ENCODE peak calls at places on chromosome 15, in seven cellular contexts. One of them, this sample, is unnamed.

GRCh38 chr15:44712108-44713005 is 1.0 kb downstream of the B2M start:
- DNase-seq in astrocyte of the spinal cord: peak; percentile 86
- DNase-seq in breast epithelium: peak; percentile 60
- DNase-seq in RPMI7951: peak; percentile 93
- DNase-seq in amniotic epithelial cell: peak; percentile 81
- DNase-seq in G401: peak; percentile 54
- DNase-seq in substantia nigra: peak; percentile 15
- DNase-seq in this sample: peak; percentile 77

GRCh38 chr15:62983956-62984355 is 58.6 kb upstream of the TPM1 start:
- DNase-seq in substantia nigra: no peak
- DNase-seq in RPMI7951: no peak
- DNase-seq in amniotic epithelial cell: no peak
- DNase-seq in G401: no peak
- DNase-seq in astrocyte of the spinal cord: no peak
- DNase-seq in breast epithelium: no peak
- DNase-seq in this sample: no peak

GRCh38 chr15:72271895-72272212 is 500 bp downstream of the PARP6 start:
- DNase-seq in amniotic epithelial cell: no peak
- DNase-seq in RPMI7951: peak; percentile 26
- DNase-seq in G401: peak; percentile 26
- DNase-seq in breast epithelium: no peak
- DNase-seq in substantia nigra: no peak
- DNase-seq in astrocyte of the spinal cord: peak; percentile 13
- DNase-seq in this sample: no peak

GRCh38 chr15:64905119-64905831 is 6.4 kb upstream of the ANKDD1A start:
- DNase-seq in amniotic epithelial cell: peak; percentile 67
- DNase-seq in RPMI7951: peak; percentile 76
- DNase-seq in G401: peak; percentile 56
- DNase-seq in astrocyte of the spinal cord: peak; percentile 70
- DNase-seq in substantia nigra: peak; percentile 85
- DNase-seq in breast epithelium: peak; percentile 58
- DNase-seq in this sample: peak; percentile 93

GRCh38 chr15:90227336-90227735 is 6.4 kb downstream of the CIB1 start:
- DNase-seq in RPMI7951: no peak
- DNase-seq in astrocyte of the spinal cord: no peak
- DNase-seq in G401: no peak
- DNase-seq in substantia nigra: no peak
- DNase-seq in breast epithelium: no peak
- DNase-seq in amniotic epithelial cell: no peak
- DNase-seq in this sample: no peak

GRCh38 chr15:39908186-39908585 is 11.9 kb downstream of the GPR176 start:
- DNase-seq in substantia nigra: no peak
- DNase-seq in RPMI7951: peak; percentile 90
- DNase-seq in breast epithelium: no peak
- DNase-seq in amniotic epithelial cell: peak; percentile 96
- DNase-seq in astrocyte of the spinal cord: peak; percentile 85
- DNase-seq in G401: peak; percentile 30
- DNase-seq in this sample: no peak

GRCh38 chr15:41992151-41992802 is 19.9 kb upstream of the EHD4 start:
- DNase-seq in substantia nigra: no peak
- DNase-seq in RPMI7951: no peak
- DNase-seq in astrocyte of the spinal cord: no peak
- DNase-seq in amniotic epithelial cell: no peak
- DNase-seq in G401: no peak
- DNase-seq in breast epithelium: peak; percentile 25
- DNase-seq in this sample: no peak

GRCh38 chr15:39172380-39173281 is 408.2 kb upstream of the THBS1 start:
- DNase-seq in amniotic epithelial cell: no peak
- DNase-seq in breast epithelium: no peak
- DNase-seq in RPMI7951: peak; percentile 94
- DNase-seq in substantia nigra: peak; percentile 8
- DNase-seq in G401: no peak
- DNase-seq in astrocyte of the spinal cord: peak; percentile 77
- DNase-seq in this sample: no peak

GRCh38 chr15:101372149-101372577 is 77.1 kb upstream of the SNRPA1 start:
- DNase-seq in substantia nigra: no peak
- DNase-seq in RPMI7951: no peak
- DNase-seq in amniotic epithelial cell: peak; percentile 7
- DNase-seq in G401: no peak
- DNase-seq in breast epithelium: no peak
- DNase-seq in astrocyte of the spinal cord: peak; percentile 1
- DNase-seq in this sample: no peak

GRCh38 chr15:67135494-67135893 is 70.1 kb downstream of the SMAD3 start:
- DNase-seq in G401: no peak
- DNase-seq in breast epithelium: no peak
- DNase-seq in RPMI7951: no peak
- DNase-seq in amniotic epithelial cell: peak; percentile 93
- DNase-seq in substantia nigra: no peak
- DNase-seq in astrocyte of the spinal cord: peak; percentile 66
- DNase-seq in this sample: no peak

GRCh38 chr15:60476713-60477112 is 2.2 kb downstream of the ICE2 start:
- DNase-seq in G401: no peak
- DNase-seq in substantia nigra: no peak
- DNase-seq in astrocyte of the spinal cord: peak; percentile 50
- DNase-seq in amniotic epithelial cell: peak; percentile 71
- DNase-seq in RPMI7951: peak; percentile 57
- DNase-seq in breast epithelium: no peak
- DNase-seq in this sample: no peak

GRCh38 chr15:88637436-88637835 is 1.4 kb upstream of the ISG20 start:
- DNase-seq in amniotic epithelial cell: no peak
- DNase-seq in substantia nigra: no peak
- DNase-seq in breast epithelium: no peak
- DNase-seq in G401: no peak
- DNase-seq in astrocyte of the spinal cord: no peak
- DNase-seq in RPMI7951: no peak
- DNase-seq in this sample: peak; percentile 14

GRCh38 chr15:98801234-98801561 is 152.9 kb downstream of the IGF1R start:
- DNase-seq in G401: no peak
- DNase-seq in amniotic epithelial cell: no peak
- DNase-seq in substantia nigra: peak; percentile 61
- DNase-seq in RPMI7951: no peak
- DNase-seq in astrocyte of the spinal cord: no peak
- DNase-seq in breast epithelium: no peak
- DNase-seq in this sample: no peak

GRCh38 chr15:82535566-82536408 is 4.5 kb downstream of the RPS17 start:
- DNase-seq in RPMI7951: no peak
- DNase-seq in G401: peak; percentile 23
- DNase-seq in astrocyte of the spinal cord: no peak
- DNase-seq in breast epithelium: no peak
- DNase-seq in amniotic epithelial cell: no peak
- DNase-seq in substantia nigra: no peak
- DNase-seq in this sample: no peak

GRCh38 chr15:31069360-31070000 is 32.0 kb downstream of the TRPM1 start:
- DNase-seq in G401: no peak
- DNase-seq in amniotic epithelial cell: peak; percentile 71
- DNase-seq in substantia nigra: no peak
- DNase-seq in astrocyte of the spinal cord: no peak
- DNase-seq in RPMI7951: no peak
- DNase-seq in breast epithelium: no peak
- DNase-seq in this sample: no peak

GRCh38 chr15:58135511-58136174 is 2.5 kb upstream of the AQP9 start:
- DNase-seq in amniotic epithelial cell: no peak
- DNase-seq in RPMI7951: no peak
- DNase-seq in G401: no peak
- DNase-seq in breast epithelium: no peak
- DNase-seq in substantia nigra: no peak
- DNase-seq in astrocyte of the spinal cord: no peak
- DNase-seq in this sample: no peak

GRCh38 chr15:73899197-73900128 is 26.1 kb downstream of the TBC1D21 start:
- DNase-seq in RPMI7951: peak; percentile 69
- DNase-seq in breast epithelium: no peak
- DNase-seq in substantia nigra: no peak
- DNase-seq in amniotic epithelial cell: no peak
- DNase-seq in G401: no peak
- DNase-seq in astrocyte of the spinal cord: peak; percentile 55
- DNase-seq in this sample: no peak

GRCh38 chr15:48544816-48545215 is 100.7 kb downstream of the FBN1 start:
- DNase-seq in astrocyte of the spinal cord: peak; percentile 44
- DNase-seq in substantia nigra: no peak
- DNase-seq in amniotic epithelial cell: no peak
- DNase-seq in G401: no peak
- DNase-seq in breast epithelium: no peak
- DNase-seq in RPMI7951: no peak
- DNase-seq in this sample: no peak

GRCh38 chr15:73856458-73857192 is 16.7 kb upstream of the TBC1D21 start:
- DNase-seq in breast epithelium: no peak
- DNase-seq in G401: no peak
- DNase-seq in amniotic epithelial cell: no peak
- DNase-seq in astrocyte of the spinal cord: no peak
- DNase-seq in substantia nigra: no peak
- DNase-seq in RPMI7951: peak; percentile 21
- DNase-seq in this sample: no peak

GRCh38 chr15:48695088-48695834 is 49.8 kb upstream of the FBN1 start:
- DNase-seq in astrocyte of the spinal cord: peak; percentile 96
- DNase-seq in RPMI7951: peak; percentile 87
- DNase-seq in G401: no peak
- DNase-seq in substantia nigra: no peak
- DNase-seq in amniotic epithelial cell: peak; percentile 76
- DNase-seq in breast epithelium: no peak
- DNase-seq in this sample: no peak

GRCh38 chr15:92677998-92678397 is 22.4 kb upstream of the FAM174B start:
- DNase-seq in substantia nigra: no peak
- DNase-seq in RPMI7951: no peak
- DNase-seq in amniotic epithelial cell: no peak
- DNase-seq in astrocyte of the spinal cord: no peak
- DNase-seq in G401: no peak
- DNase-seq in breast epithelium: no peak
- DNase-seq in this sample: peak; percentile 76

GRCh38 chr15:95032181-95032580 is 800.8 kb downstream of the MCTP2 start:
- DNase-seq in substantia nigra: no peak
- DNase-seq in G401: no peak
- DNase-seq in astrocyte of the spinal cord: peak; percentile 59
- DNase-seq in amniotic epithelial cell: no peak
- DNase-seq in breast epithelium: no peak
- DNase-seq in RPMI7951: peak; percentile 26
- DNase-seq in this sample: no peak

GRCh38 chr15:90184786-90185704 is 16.1 kb upstream of the SEMA4B start:
- DNase-seq in astrocyte of the spinal cord: peak; percentile 32
- DNase-seq in substantia nigra: peak; percentile 75
- DNase-seq in amniotic epithelial cell: no peak
- DNase-seq in G401: peak; percentile 80
- DNase-seq in breast epithelium: peak; percentile 77
- DNase-seq in RPMI7951: peak; percentile 68
- DNase-seq in this sample: peak; percentile 72

GRCh38 chr15:51341366-51342248 is at the start of gene GLDN:
- DNase-seq in RPMI7951: no peak
- DNase-seq in astrocyte of the spinal cord: no peak
- DNase-seq in G401: peak; percentile 9
- DNase-seq in substantia nigra: peak; percentile 66
- DNase-seq in breast epithelium: no peak
- DNase-seq in amniotic epithelial cell: no peak
- DNase-seq in this sample: peak; percentile 84

GRCh38 chr15:71810256-71811035 is at the start of gene NR2E3:
- DNase-seq in G401: no peak
- DNase-seq in amniotic epithelial cell: no peak
- DNase-seq in breast epithelium: no peak
- DNase-seq in astrocyte of the spinal cord: no peak
- DNase-seq in RPMI7951: no peak
- DNase-seq in substantia nigra: no peak
- DNase-seq in this sample: no peak

GRCh38 chr15:98724017-98724416 is 75.7 kb downstream of the IGF1R start:
- DNase-seq in amniotic epithelial cell: no peak
- DNase-seq in astrocyte of the spinal cord: no peak
- DNase-seq in RPMI7951: no peak
- DNase-seq in substantia nigra: no peak
- DNase-seq in breast epithelium: no peak
- DNase-seq in G401: no peak
- DNase-seq in this sample: no peak

GRCh38 chr15:68373028-68373427 is 58.9 kb downstream of the ITGA11 start:
- DNase-seq in astrocyte of the spinal cord: no peak
- DNase-seq in amniotic epithelial cell: no peak
- DNase-seq in breast epithelium: no peak
- DNase-seq in substantia nigra: no peak
- DNase-seq in RPMI7951: no peak
- DNase-seq in G401: no peak
- DNase-seq in this sample: no peak

GRCh38 chr15:95235033-95235432 is 1003.7 kb downstream of the MCTP2 start:
- DNase-seq in substantia nigra: no peak
- DNase-seq in astrocyte of the spinal cord: no peak
- DNase-seq in RPMI7951: no peak
- DNase-seq in breast epithelium: no peak
- DNase-seq in G401: no peak
- DNase-seq in amniotic epithelial cell: no peak
- DNase-seq in this sample: no peak

GRCh38 chr15:87349181-87349580 is 907.4 kb downstream of the NTRK3 start:
- DNase-seq in astrocyte of the spinal cord: no peak
- DNase-seq in substantia nigra: no peak
- DNase-seq in breast epithelium: no peak
- DNase-seq in amniotic epithelial cell: peak; percentile 41
- DNase-seq in G401: no peak
- DNase-seq in RPMI7951: peak; percentile 68
- DNase-seq in this sample: no peak

GRCh38 chr15:89137926-89138325 is 49.7 kb downstream of the ABHD2 start:
- DNase-seq in G401: peak; percentile 18
- DNase-seq in substantia nigra: no peak
- DNase-seq in RPMI7951: no peak
- DNase-seq in astrocyte of the spinal cord: no peak
- DNase-seq in amniotic epithelial cell: no peak
- DNase-seq in breast epithelium: no peak
- DNase-seq in this sample: no peak

GRCh38 chr15:73777741-73778140 is 24.6 kb upstream of the INSYN1 start:
- DNase-seq in G401: no peak
- DNase-seq in astrocyte of the spinal cord: no peak
- DNase-seq in RPMI7951: no peak
- DNase-seq in breast epithelium: no peak
- DNase-seq in substantia nigra: no peak
- DNase-seq in amniotic epithelial cell: no peak
- DNase-seq in this sample: no peak

GRCh38 chr15:29612096-29612495 is 210.2 kb downstream of the TJP1 start:
- DNase-seq in G401: no peak
- DNase-seq in RPMI7951: peak; percentile 42
- DNase-seq in breast epithelium: no peak
- DNase-seq in astrocyte of the spinal cord: peak; percentile 90
- DNase-seq in substantia nigra: no peak
- DNase-seq in amniotic epithelial cell: peak; percentile 87
- DNase-seq in this sample: no peak

GRCh38 chr15:83571820-83572707 is 81.9 kb upstream of the ADAMTSL3 start:
- DNase-seq in amniotic epithelial cell: peak; percentile 21
- DNase-seq in G401: peak; percentile 86
- DNase-seq in substantia nigra: no peak
- DNase-seq in breast epithelium: no peak
- DNase-seq in RPMI7951: peak; percentile 30
- DNase-seq in astrocyte of the spinal cord: peak; percentile 32
- DNase-seq in this sample: no peak

GRCh38 chr15:71110800-71111565 is 4.3 kb upstream of the THSD4 start:
- DNase-seq in substantia nigra: no peak
- DNase-seq in RPMI7951: peak; percentile 87
- DNase-seq in breast epithelium: no peak
- DNase-seq in astrocyte of the spinal cord: no peak
- DNase-seq in G401: no peak
- DNase-seq in amniotic epithelial cell: no peak
- DNase-seq in this sample: no peak